ENCODE peak calls at places on chromosomes 1 and 21, in eight cellular contexts. N is C1 segment of cervical spinal cord; T is CD8-positive, alpha-beta T cell; I is A172; G is stimulated activated CD8-positive, alpha-beta memory T cell treated with anti-CD3 and anti-CD28 coated beads, Interleukin-12 subunit alpha, Interleukin-12 subunit beta, amount 100 ng/mL, for 4 hours; E is Panc1; A is LoVo; Z is adipocyte. K is an unnamed sample.

GRCh38 chr1:59803458-59804038 is 11.2 kb upstream of the HOOK1 start:
- DNase-seq in E (no peak), N (no peak), Z (no peak), A (no peak), I (no peak), T (no peak), G (no peak), K (no peak)

GRCh38 chr1:14598498-14599172 is at the start of gene KAZN:
- DNase-seq in A (no peak), I (peak; percentile 19), Z (peak; percentile 11), G (no peak), T (no peak), E (no peak), N (no peak), K (no peak)

GRCh38 chr21:46080171-46081021 is 17.5 kb upstream of the COL6A2 start:
- DNase-seq in I (no peak), E (no peak), G (no peak), N (no peak), Z (no peak), A (no peak), T (peak; percentile 35), K (no peak)

GRCh38 chr1:38919075-38919474 is 22.6 kb downstream of the RHBDL2 start:
- DNase-seq in E (no peak), N (peak; percentile 14), A (no peak), T (no peak), G (no peak), Z (no peak), I (no peak), K (no peak)

GRCh38 chr1:220884981-220885918 is 6.0 kb downstream of the HLX start:
- DNase-seq in A (no peak), I (no peak), E (no peak), Z (no peak), G (no peak), N (no peak), T (no peak), K (no peak)

GRCh38 chr1:163054056-163054706 is 15.0 kb upstream of the RGS4 start:
- DNase-seq in E (no peak), A (no peak), Z (no peak), T (no peak), N (no peak), G (no peak), I (no peak), K (no peak)

GRCh38 chr1:41672173-41672572 is 187.7 kb upstream of the EDN2 start:
- DNase-seq in T (no peak), N (no peak), A (peak; percentile 67), I (peak; percentile 82), G (no peak), E (no peak), Z (peak; percentile 91), K (no peak)

GRCh38 chr1:78624035-78624434 is 3.8 kb downstream of the IFI44L start:
- DNase-seq in E (no peak), A (no peak), Z (no peak), G (no peak), N (no peak), T (no peak), I (no peak), K (no peak)

GRCh38 chr1:210598135-210598652 is 269.5 kb downstream of the HHAT start:
- DNase-seq in A (no peak), Z (peak; percentile 96), G (no peak), T (no peak), N (no peak), E (no peak), I (peak; percentile 99), K (peak; percentile 32)

GRCh38 chr1:12636098-12636950 is 7.6 kb upstream of the AADACL4 start:
- DNase-seq in Z (peak; percentile 25), G (no peak), A (no peak), T (no peak), N (no peak), E (no peak), I (peak; percentile 70), K (no peak)

GRCh38 chr1:164320780-164321683 is 238.0 kb upstream of the PBX1 start:
- DNase-seq in A (no peak), N (no peak), E (no peak), T (no peak), G (no peak), I (no peak), Z (peak; percentile 59), K (no peak)

GRCh38 chr1:87683557-87683956 is 354.9 kb downstream of the LMO4 start:
- DNase-seq in A (no peak), N (no peak), T (no peak), E (no peak), I (no peak), Z (no peak), G (no peak), K (no peak)

GRCh38 chr1:180424848-180425457 is 77.4 kb downstream of the ACBD6 start:
- DNase-seq in A (no peak), G (no peak), I (no peak), E (no peak), Z (no peak), T (no peak), N (no peak), K (no peak)

GRCh38 chr1:106889504-106890027 is 166.9 kb upstream of the PRMT6 start:
- DNase-seq in G (no peak), Z (no peak), T (no peak), A (no peak), I (no peak), E (no peak), N (no peak), K (no peak)

GRCh38 chr1:48030696-48031365 is 33.6 kb upstream of the TRABD2B start:
- DNase-seq in G (no peak), A (no peak), N (no peak), E (no peak), Z (no peak), T (no peak), I (no peak), K (no peak)

GRCh38 chr1:201702936-201703335 is 126.0 kb upstream of the IPO9 start:
- DNase-seq in I (peak; percentile 70), E (no peak), N (no peak), Z (no peak), G (no peak), A (no peak), T (no peak), K (no peak)

GRCh38 chr1:65813956-65814355 is 21.3 kb downstream of the PDE4B start:
- DNase-seq in T (no peak), A (no peak), E (no peak), N (no peak), I (no peak), Z (peak; percentile 72), G (no peak), K (no peak)

GRCh38 chr1:64955093-64956066 is 11.0 kb downstream of the JAK1 start:
- DNase-seq in N (no peak), T (no peak), G (no peak), A (no peak), I (no peak), Z (no peak), E (no peak), K (no peak)

GRCh38 chr1:41330588-41331545 is 30.4 kb upstream of the FOXO6 start:
- DNase-seq in N (no peak), I (no peak), A (no peak), Z (no peak), E (no peak), T (peak; percentile 21), G (no peak), K (no peak)

GRCh38 chr1:165376041-165376810 is 19.7 kb upstream of the LMX1A start:
- DNase-seq in Z (peak; percentile 77), A (peak; percentile 76), G (no peak), I (peak; percentile 66), E (no peak), T (no peak), N (peak; percentile 66), K (no peak)

GRCh38 chr1:24424207-24424606 is 8.6 kb downstream of the NIPAL3 start:
- DNase-seq in T (no peak), E (no peak), Z (no peak), I (no peak), N (no peak), G (no peak), A (no peak), K (no peak)

GRCh38 chr1:232302376-232303049 is 327.4 kb downstream of the SIPA1L2 start:
- DNase-seq in I (no peak), N (no peak), E (no peak), A (no peak), Z (no peak), G (no peak), T (no peak), K (no peak)

GRCh38 chr1:155093938-155094621 is 15.4 kb downstream of the EFNA3 start:
- DNase-seq in Z (peak; percentile 65), N (peak; percentile 28), A (peak; percentile 37), E (no peak), G (no peak), T (no peak), I (peak; percentile 67), K (no peak)

GRCh38 chr1:51235611-51236547 is at the start of gene RNF11:
- DNase-seq in G (peak; percentile 90), Z (peak; percentile 98), E (peak; percentile 58), N (peak; percentile 77), A (peak; percentile 92), T (peak; percentile 95), I (peak; percentile 71), K (peak; percentile 20)

GRCh38 chr1:212699104-212699838 is 369 bp downstream of the BATF3 start:
- DNase-seq in Z (peak; percentile 71), G (peak; percentile 38), A (peak; percentile 58), T (peak; percentile 62), N (no peak), E (no peak), I (peak; percentile 40), K (peak; percentile 32)

GRCh38 chr1:110565565-110565964 is 40.6 kb downstream of the KCNA2 start:
- DNase-seq in A (no peak), Z (no peak), G (no peak), T (no peak), I (no peak), E (no peak), N (peak; percentile 62), K (no peak)

GRCh38 chr1:151156515-151156819 is at the start of gene TNFAIP8L2:
- DNase-seq in N (no peak), E (no peak), T (peak; percentile 83), Z (no peak), A (no peak), G (peak; percentile 48), I (no peak), K (no peak)

GRCh38 chr1:220702733-220703704 is 12.9 kb downstream of the C1orf115 start:
- DNase-seq in Z (no peak), E (no peak), I (no peak), A (no peak), N (no peak), G (no peak), T (no peak), K (no peak)